ENCODE peak calls at places on chromosome X, in seven cellular contexts. V, P, N, S, U, T and I are unnamed samples.

GRCh38 chrX:153477039-153477438 is 6.7 kb upstream of the HAUS7 start:
- DNase-seq in V (no peak), P (no peak), N (no peak), S (peak), U (no peak), T (no peak), I (no peak)

GRCh38 chrX:123959281-123960063 is 2.0 kb upstream of the STAG2 start:
- DNase-seq in V (peak), P (no peak), N (peak), S (peak), U (peak), T (peak), I (no peak)

GRCh38 chrX:63657821-63658220 is 127.2 kb downstream of the ARHGEF9 start:
- DNase-seq in V (peak), P (no peak), N (peak), S (peak), U (no peak), T (no peak), I (peak)

GRCh38 chrX:107117993-107118321 is 665 bp downstream of the RBM41 start:
- DNase-seq in V (peak), P (no peak), N (no peak), S (peak), U (no peak), T (no peak), I (peak)

GRCh38 chrX:81229901-81230300 is 28.0 kb downstream of the SH3BGRL start:
- DNase-seq in V (no peak), P (no peak), N (no peak), S (no peak), U (no peak), T (no peak), I (no peak)

GRCh38 chrX:64218023-64218422 is 12.4 kb downstream of the ASB12 start:
- DNase-seq in V (no peak), P (no peak), N (no peak), S (no peak), U (no peak), T (no peak), I (no peak)

GRCh38 chrX:153687121-153688039 is at the start of gene SLC6A8:
- DNase-seq in V (peak), P (no peak), N (peak), S (peak), U (peak), T (peak), I (peak)

GRCh38 chrX:152418025-152418424 is 33.1 kb downstream of the GABRA3 start:
- DNase-seq in V (no peak), P (no peak), N (no peak), S (no peak), U (no peak), T (no peak), I (no peak)

GRCh38 chrX:38561951-38562719 is 793 bp downstream of the TSPAN7 start:
- DNase-seq in V (no peak), P (no peak), N (peak), S (no peak), U (no peak), T (no peak), I (no peak)

GRCh38 chrX:151870603-151871002 is 42.1 kb upstream of the MAGEA4 start:
- DNase-seq in V (peak), P (no peak), N (no peak), S (peak), U (no peak), T (no peak), I (no peak)

GRCh38 chrX:38929966-38930421 is 128.7 kb downstream of the MID1IP1 start:
- DNase-seq in V (no peak), P (no peak), N (no peak), S (peak), U (no peak), T (no peak), I (no peak)

GRCh38 chrX:154991476-154991875 is 31.0 kb downstream of the F8 start:
- DNase-seq in V (no peak), P (no peak), N (no peak), S (no peak), U (no peak), T (no peak), I (no peak)

GRCh38 chrX:1491851-1492349 is 39.2 kb upstream of the ASMTL start:
- DNase-seq in V (peak), P (no peak), N (no peak), S (peak), U (peak), T (peak), I (no peak)

GRCh38 chrX:16096131-16096530 is 27.2 kb upstream of the GRPR start:
- DNase-seq in V (no peak), P (no peak), N (no peak), S (no peak), U (no peak), T (no peak), I (no peak)

GRCh38 chrX:24260827-24261550 is 52.9 kb downstream of the SUPT20HL2 start:
- DNase-seq in V (no peak), P (peak), N (peak), S (peak), U (no peak), T (no peak), I (peak)

GRCh38 chrX:39480966-39481365 is 616.8 kb downstream of the BCOR start:
- DNase-seq in V (no peak), P (no peak), N (no peak), S (no peak), U (no peak), T (no peak), I (no peak)

GRCh38 chrX:96405842-96406241 is 278.8 kb upstream of the DIAPH2 start:
- DNase-seq in V (no peak), P (no peak), N (no peak), S (no peak), U (no peak), T (no peak), I (no peak)

GRCh38 chrX:23331701-23332100 is 2.9 kb upstream of the PTCHD1 start:
- DNase-seq in V (no peak), P (no peak), N (no peak), S (no peak), U (no peak), T (no peak), I (no peak)

GRCh38 chrX:98203800-98204199 is 1320.1 kb downstream of the RPA4 start:
- DNase-seq in V (no peak), P (no peak), N (no peak), S (peak), U (no peak), T (no peak), I (no peak)

GRCh38 chrX:70592091-70592490 is 147.5 kb downstream of the DLG3 start:
- DNase-seq in V (peak), P (no peak), N (no peak), S (peak), U (no peak), T (no peak), I (peak)

GRCh38 chrX:138853936-138854335 is 142.4 kb upstream of the FGF13 start:
- DNase-seq in V (no peak), P (no peak), N (no peak), S (no peak), U (no peak), T (no peak), I (no peak)

GRCh38 chrX:107707866-107708265 is 67.7 kb downstream of the TSC22D3 start:
- DNase-seq in V (no peak), P (no peak), N (no peak), S (no peak), U (no peak), T (no peak), I (no peak)

GRCh38 chrX:1165535-1166196 is 46.8 kb downstream of the CRLF2 start:
- DNase-seq in V (no peak), P (no peak), N (no peak), S (peak), U (no peak), T (no peak), I (no peak)

GRCh38 chrX:121256653-121257052 is 209.2 kb downstream of the GLUD2 start:
- DNase-seq in V (no peak), P (no peak), N (no peak), S (no peak), U (no peak), T (no peak), I (no peak)

GRCh38 chrX:150324035-150324728 is 38.9 kb upstream of the MAMLD1 start:
- DNase-seq in V (peak), P (no peak), N (no peak), S (peak), U (no peak), T (no peak), I (no peak)

GRCh38 chrX:14673764-14674163 is 144.4 kb downstream of the GLRA2 start:
- DNase-seq in V (peak), P (no peak), N (no peak), S (peak), U (no peak), T (peak), I (no peak)